ENCODE peak calls at places on chromosome 15, in seven cellular contexts. N is adrenal gland; W is breast epithelium; A is sigmoid colon; Y is HCT116; Z is CD8-positive, alpha-beta T cell; U is coronary artery. V is an unnamed sample.
A peak's percentile ranks its signal among the peaks of the same experiment; 100 is the strongest.

GRCh38 chr15:63915888-63916731 is 82.4 kb upstream of the HERC1 start:
- DNase-seq in N (no peak), W (no peak), A (no peak), Y (no peak), Z (no peak), U (no peak), V (no peak)

GRCh38 chr15:61489571-61489970 is 260.5 kb upstream of the RORA start:
- DNase-seq in N (no peak), W (no peak), A (no peak), Y (no peak), Z (no peak), U (no peak), V (no peak)

GRCh38 chr15:40985541-40986330 is 32.5 kb downstream of the CHAC1 start:
- DNase-seq in N (peak; percentile 6), W (no peak), A (no peak), Y (no peak), Z (no peak), U (no peak), V (no peak)

GRCh38 chr15:48285329-48286214 is 45.7 kb upstream of the DUT start:
- DNase-seq in N (peak; percentile 78), W (no peak), A (peak; percentile 64), Y (peak; percentile 72), Z (no peak), U (no peak), V (no peak)

GRCh38 chr15:60374628-60375081 is 23.1 kb downstream of the ANXA2 start:
- DNase-seq in N (peak; percentile 84), W (peak; percentile 81), A (peak; percentile 74), Y (peak; percentile 96), Z (no peak), U (peak; percentile 89), V (no peak)

GRCh38 chr15:26772588-26773484 is at the start of gene GABRB3:
- DNase-seq in N (peak; percentile 52), W (no peak), A (no peak), Y (no peak), Z (no peak), U (no peak), V (peak; percentile 32)

GRCh38 chr15:32909431-32909830 is 191.6 kb downstream of the GREM1 start:
- DNase-seq in N (no peak), W (no peak), A (no peak), Y (no peak), Z (no peak), U (no peak), V (no peak)

GRCh38 chr15:70486451-70487379 is 276.6 kb downstream of the UACA start:
- DNase-seq in N (peak; percentile 35), W (no peak), A (peak; percentile 77), Y (no peak), Z (peak; percentile 75), U (no peak), V (peak; percentile 35)

GRCh38 chr15:34719883-34720148 is 35.0 kb downstream of the GJD2 start:
- DNase-seq in N (no peak), W (no peak), A (no peak), Y (no peak), Z (no peak), U (no peak), V (no peak)

GRCh38 chr15:33310481-33311311 is at the start of gene RYR3:
- DNase-seq in N (no peak), W (no peak), A (peak; percentile 81), Y (no peak), Z (no peak), U (no peak), V (peak; percentile 60)

GRCh38 chr15:73127302-73127936 is 75.2 kb downstream of the NEO1 start:
- DNase-seq in N (peak; percentile 31), W (no peak), A (no peak), Y (peak; percentile 18), Z (no peak), U (no peak), V (no peak)

GRCh38 chr15:47294765-47295259 is 422.5 kb upstream of the SEMA6D start:
- DNase-seq in N (no peak), W (no peak), A (no peak), Y (no peak), Z (no peak), U (no peak), V (no peak)

GRCh38 chr15:70200003-70200410 is 102.3 kb upstream of the TLE3 start:
- DNase-seq in N (no peak), W (no peak), A (no peak), Y (no peak), Z (no peak), U (no peak), V (no peak)

GRCh38 chr15:53843166-53843565 is 83.7 kb upstream of the WDR72 start:
- DNase-seq in N (no peak), W (no peak), A (no peak), Y (no peak), Z (no peak), U (no peak), V (no peak)

GRCh38 chr15:71562251-71562650 is 248.1 kb upstream of the NR2E3 start:
- DNase-seq in N (no peak), W (no peak), A (no peak), Y (no peak), Z (no peak), U (no peak), V (no peak)

GRCh38 chr15:58433597-58434333 is 2.0 kb downstream of the LIPC start:
- DNase-seq in N (peak; percentile 13), W (no peak), A (no peak), Y (no peak), Z (no peak), U (no peak), V (no peak)

GRCh38 chr15:52732551-52732950 is 53.4 kb upstream of the ATOSA start:
- DNase-seq in N (no peak), W (no peak), A (no peak), Y (no peak), Z (no peak), U (no peak), V (no peak)

GRCh38 chr15:42736178-42736792 is 643 bp downstream of the CDAN1 start:
- DNase-seq in N (peak; percentile 15), W (no peak), A (peak; percentile 64), Y (no peak), Z (no peak), U (no peak), V (no peak)

GRCh38 chr15:70299931-70300858 is 202.5 kb upstream of the TLE3 start:
- DNase-seq in N (no peak), W (no peak), A (no peak), Y (no peak), Z (peak; percentile 87), U (no peak), V (no peak)

GRCh38 chr15:60535265-60535664 is 56.3 kb upstream of the ICE2 start:
- DNase-seq in N (no peak), W (no peak), A (no peak), Y (no peak), Z (no peak), U (no peak), V (no peak)

GRCh38 chr15:58252586-58253323 is 114.6 kb downstream of the AQP9 start:
- DNase-seq in N (no peak), W (no peak), A (no peak), Y (no peak), Z (no peak), U (no peak), V (no peak)

GRCh38 chr15:70494861-70495571 is 268.3 kb downstream of the UACA start:
- DNase-seq in N (no peak), W (no peak), A (no peak), Y (no peak), Z (no peak), U (no peak), V (no peak)

GRCh38 chr15:68384451-68385239 is 47.3 kb downstream of the ITGA11 start:
- DNase-seq in N (peak; percentile 85), W (no peak), A (peak; percentile 67), Y (no peak), Z (no peak), U (peak; percentile 73), V (no peak)

GRCh38 chr15:40081691-40082194 is 26.9 kb downstream of the BMF start:
- DNase-seq in N (peak; percentile 77), W (peak; percentile 80), A (peak; percentile 86), Y (no peak), Z (no peak), U (peak; percentile 74), V (peak; percentile 72)

GRCh38 chr15:40769310-40770146 is at the start of gene C15orf62:
- DNase-seq in N (peak; percentile 73), W (peak; percentile 71), A (no peak), Y (no peak), Z (peak; percentile 82), U (no peak), V (peak; percentile 41)

GRCh38 chr15:31270767-31271166 is 55.9 kb upstream of the KLF13 start:
- DNase-seq in N (no peak), W (peak; percentile 27), A (peak; percentile 52), Y (no peak), Z (no peak), U (no peak), V (peak; percentile 34)

GRCh38 chr15:94674251-94674650 is 442.9 kb downstream of the MCTP2 start:
- DNase-seq in N (no peak), W (no peak), A (no peak), Y (no peak), Z (no peak), U (no peak), V (peak; percentile 40)

DNA sequence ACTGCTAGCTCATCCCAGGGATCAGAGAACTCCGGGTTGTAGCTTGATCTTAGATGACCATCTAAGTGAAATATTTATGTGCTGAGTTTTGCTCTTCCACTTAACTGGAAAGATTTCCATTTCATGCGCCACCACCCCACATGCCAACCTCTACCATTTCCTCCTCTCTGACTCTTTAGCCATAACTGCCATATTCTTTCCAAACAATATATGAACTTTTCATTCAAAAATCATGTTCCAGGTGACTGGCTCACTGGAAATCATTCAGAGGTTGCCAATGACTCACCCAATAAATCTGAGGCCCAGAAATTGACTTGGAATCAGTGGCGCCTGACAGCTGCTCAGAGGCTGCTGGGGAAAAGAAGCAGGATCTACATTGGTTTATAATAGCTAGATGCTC is 31.6 kb upstream of the FAM174B start:
- DNase-seq in N (no peak), W (no peak), A (no peak), Y (no peak), Z (no peak), U (no peak), V (no peak)
- H3K27ac ChIP-seq in N (no peak overlapping the region), W (no peak overlapping the region), A (no peak overlapping the region), Y (no peak overlapping the region), Z (no peak overlapping the region), U (no peak overlapping the region), V (no peak overlapping the region)

DNA sequence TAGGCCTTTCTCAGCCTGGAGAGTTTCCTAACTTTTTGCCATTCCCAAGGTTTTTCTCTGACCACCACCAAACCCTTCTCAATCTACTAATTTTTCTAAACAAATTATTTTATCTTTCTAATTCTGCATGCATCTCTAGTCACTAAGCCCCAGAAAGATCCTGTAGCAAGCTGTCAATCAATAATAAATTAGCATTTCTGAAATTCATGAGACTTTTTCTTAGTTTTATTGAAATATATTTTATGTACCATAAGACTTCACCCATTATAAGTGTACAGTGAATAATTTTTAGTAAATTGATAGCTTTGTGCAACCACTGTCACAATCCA is 22.4 kb upstream of the AP4E1 start:
- DNase-seq in N (no peak), W (no peak), A (no peak), Y (no peak), Z (no peak), U (no peak), V (no peak)
- TF ChIP-seq CTCF in N (no peak), W (no peak), A (no peak), Y (no peak), Z (no peak), U (no peak), V (no peak)

GRCh38 chr15:75661779-75662140 is 14.0 kb downstream of the SNX33 start:
- DNase-seq in N (no peak), W (no peak), A (no peak), Y (no peak), Z (no peak), U (no peak), V (no peak)
- H3K4me3 ChIP-seq in N (no peak overlapping the region), W (peak overlapping the region; percentile 46), A (no peak overlapping the region), Y (no peak overlapping the region), Z (no peak overlapping the region), U (peak overlapping the region; percentile 38), V (no peak overlapping the region)

GRCh38 chr15:83843511-83843910 is 189.6 kb downstream of the ADAMTSL3 start:
- DNase-seq in N (no peak), W (no peak), A (peak; percentile 73), Y (no peak), Z (no peak), U (no peak), V (no peak)
- H3K27ac ChIP-seq in N (no peak overlapping the region), W (no peak overlapping the region), A (peak overlapping the region; percentile 55), Y (no peak overlapping the region), Z (no peak overlapping the region), U (no peak overlapping the region), V (no peak overlapping the region)

V was measured in dorsolateral prefrontal cortex.